ENCODE peak calls at places on chromosome 1, in four cellular contexts. M, R, V and Y are unnamed samples.

GRCh38 chr1:23558140-23558871 is 995 bp downstream of the ID3 start:
- DNase-seq in R (peak), V (no peak), M (no peak), Y (peak)

GRCh38 chr1:162235261-162235780 is 141.3 kb downstream of the SPATA46 start:
- DNase-seq in R (peak), V (no peak), M (no peak), Y (no peak)

GRCh38 chr1:66523502-66523901 is 10.5 kb upstream of the SGIP1 start:
- DNase-seq in M (no peak), V (no peak), R (peak), Y (no peak)

GRCh38 chr1:57131701-57132394 is 166.0 kb upstream of the C8B start:
- DNase-seq in V (no peak), R (peak), M (no peak), Y (no peak)

GRCh38 chr1:203302894-203303293 is 2.4 kb upstream of the BTG2 start:
- DNase-seq in V (no peak), R (no peak), M (no peak), Y (no peak)

GRCh38 chr1:29703596-29703995 is 467.3 kb downstream of the PTPRU start:
- DNase-seq in V (peak), M (no peak), R (peak), Y (no peak)

GRCh38 chr1:3312894-3313578 is 141.4 kb upstream of the ARHGEF16 start:
- DNase-seq in R (peak), M (peak), V (no peak), Y (peak)

GRCh38 chr1:45282346-45282745 is 44.3 kb upstream of the HPDL start:
- DNase-seq in R (no peak), V (no peak), M (no peak), Y (no peak)

GRCh38 chr1:119372493-119373086 is 4.0 kb downstream of the HAO2 start:
- DNase-seq in M (no peak), R (peak), V (no peak), Y (no peak)

GRCh38 chr1:210123383-210123782 is 109.2 kb upstream of the SERTAD4 start:
- DNase-seq in R (no peak), V (no peak), M (no peak), Y (no peak)

GRCh38 chr1:211480941-211481545 is 10.9 kb downstream of the RD3 start:
- DNase-seq in R (no peak), V (no peak), M (no peak), Y (no peak)

GRCh38 chr1:41368801-41369200 is 7.6 kb downstream of the FOXO6 start:
- DNase-seq in M (no peak), V (no peak), R (no peak), Y (no peak)

GRCh38 chr1:247417786-247418185 is 1.8 kb downstream of the NLRP3 start:
- DNase-seq in R (no peak), M (no peak), V (no peak), Y (no peak)

GRCh38 chr1:233704125-233704881 is 90.4 kb downstream of the KCNK1 start:
- DNase-seq in M (no peak), V (no peak), R (peak), Y (no peak)